ENCODE peak calls at places on chromosomes 12 and 14, in nine cellular contexts. Z is body of pancreas, G is HL-60, P is GM03348, B is erythroblast, X is GM12892, K is AG10803, R is tibial artery, T is HFF-Myc. D is an unnamed sample.

GRCh38 chr12:553216-554000 is 93.7 kb downstream of the B4GALNT3 start:
- DNase-seq in G (no peak), K (peak), P (no peak), T (no peak), X (no peak), R (peak), Z (no peak), B (no peak), D (no peak)

GRCh38 chr12:47216150-47216677 is 136.5 kb upstream of the AMIGO2 start:
- DNase-seq in X (no peak), Z (no peak), B (peak), G (peak), K (no peak), T (no peak), R (no peak), P (no peak), D (peak)

GRCh38 chr12:26062566-26062965 is 62.3 kb downstream of the BHLHE41 start:
- DNase-seq in B (no peak), P (peak), K (peak), Z (no peak), R (no peak), G (no peak), T (peak), X (no peak), D (no peak)

GRCh38 chr14:76920572-76921175 is 94.5 kb downstream of the LRRC74A start:
- DNase-seq in T (no peak), G (no peak), Z (no peak), X (no peak), B (no peak), R (no peak), K (peak), P (no peak), D (no peak)

GRCh38 chr14:69346710-69347109 is 51.4 kb downstream of the ERH start:
- DNase-seq in K (no peak), G (no peak), P (peak), T (no peak), Z (peak), X (no peak), B (peak), R (no peak), D (no peak)

GRCh38 chr14:76282581-76282980 is 93.4 kb upstream of the ESRRB start:
- DNase-seq in Z (no peak), B (no peak), G (no peak), P (no peak), R (peak), T (no peak), K (no peak), X (no peak), D (no peak)

GRCh38 chr12:75635606-75636444 is 124.4 kb upstream of the KRR1 start:
- DNase-seq in Z (no peak), B (no peak), G (no peak), P (peak), X (no peak), K (peak), R (no peak), T (peak), D (no peak)

GRCh38 chr14:39015964-39016577 is 87.0 kb downstream of the SEC23A start:
- DNase-seq in P (peak), T (no peak), X (no peak), B (no peak), R (no peak), K (peak), Z (no peak), G (no peak), D (peak)

GRCh38 chr12:44654641-44655625 is 221.2 kb downstream of the NELL2 start:
- DNase-seq in P (no peak), G (no peak), B (no peak), Z (no peak), X (no peak), T (no peak), R (no peak), K (no peak), D (no peak)

GRCh38 chr12:93167331-93167730 is 210.4 kb upstream of the NUDT4 start:
- DNase-seq in P (no peak), R (no peak), B (no peak), Z (no peak), X (no peak), T (no peak), G (no peak), K (no peak), D (no peak)

GRCh38 chr12:211639-212382 is 2.1 kb downstream of the SLC6A12 start:
- DNase-seq in X (no peak), K (no peak), T (no peak), Z (no peak), P (no peak), R (no peak), B (no peak), G (no peak), D (no peak)

GRCh38 chr14:101780390-101780789 is 18.9 kb downstream of the PPP2R5C start:
- DNase-seq in R (no peak), B (no peak), K (no peak), X (no peak), G (no peak), P (no peak), Z (no peak), T (no peak), D (no peak)

GRCh38 chr14:89292579-89293348 is 124.3 kb downstream of the FOXN3 start:
- DNase-seq in X (no peak), G (peak), R (peak), K (no peak), Z (no peak), P (no peak), T (no peak), B (no peak), D (peak)

GRCh38 chr14:64296561-64296960 is 2.4 kb upstream of the ESR2 start:
- DNase-seq in Z (no peak), K (no peak), G (no peak), B (no peak), T (no peak), R (no peak), X (no peak), P (no peak), D (no peak)

GRCh38 chr12:71999795-72000194 is 61.1 kb downstream of the TPH2 start:
- DNase-seq in T (peak), Z (no peak), B (no peak), G (no peak), R (no peak), X (no peak), K (no peak), P (no peak), D (no peak)

GRCh38 chr12:116280590-116281290 is 3.2 kb upstream of the MED13L start:
- DNase-seq in G (no peak), P (no peak), B (no peak), Z (no peak), X (no peak), R (no peak), K (no peak), T (no peak), D (peak)

GRCh38 chr14:37565550-37565949 is 29.5 kb downstream of the FOXA1 start:
- DNase-seq in Z (no peak), P (no peak), K (no peak), X (no peak), B (no peak), T (no peak), G (no peak), R (no peak), D (no peak)

GRCh38 chr14:93105362-93105761 is 10.4 kb downstream of the ITPK1 start:
- DNase-seq in Z (no peak), G (peak), P (peak), R (no peak), T (no peak), B (no peak), X (no peak), K (peak), D (peak)

GRCh38 chr12:26740348-26740747 is 92.6 kb downstream of the ITPR2 start:
- DNase-seq in Z (no peak), B (no peak), P (no peak), G (no peak), R (no peak), X (no peak), K (no peak), T (no peak), D (no peak)

D was measured in GF-D8.